ENCODE peak calls at places on chromosome 20, in nine cellular contexts. F, C, D, B, W, I, U, H and L are unnamed samples.

GRCh38 chr20:35104685-35105295 is 12.2 kb upstream of the TRPC4AP start:
- DNase-seq in F (no peak), H (no peak), W (no peak), U (no peak), C (no peak), D (no peak), B (no peak), I (no peak), L (no peak)

GRCh38 chr20:14838663-14839650 is 501.5 kb upstream of the FLRT3 start:
- DNase-seq in B (no peak), W (no peak), C (no peak), D (no peak), H (no peak), F (no peak), U (no peak), I (peak), L (no peak)

GRCh38 chr20:57539889-57540288 is 14.9 kb upstream of the CTCFL start:
- DNase-seq in D (no peak), H (no peak), C (peak), W (no peak), U (no peak), I (no peak), F (no peak), B (no peak), L (no peak)

GRCh38 chr20:63538204-63539091 is 1.3 kb upstream of the PTK6 start:
- DNase-seq in W (no peak), H (no peak), D (no peak), B (no peak), C (no peak), F (peak), I (peak), U (no peak), L (peak)

GRCh38 chr20:1663917-1664316 is 6.3 kb upstream of the SIRPG start:
- DNase-seq in B (no peak), I (no peak), H (no peak), D (no peak), W (no peak), U (no peak), F (no peak), C (peak), L (no peak)

GRCh38 chr20:50110141-50111047 is 2.6 kb downstream of the UBE2V1 start:
- DNase-seq in I (peak), F (no peak), U (no peak), B (no peak), D (peak), C (peak), H (no peak), W (peak), L (no peak)

GRCh38 chr20:59938696-59939051 is 1.4 kb downstream of the PPP1R3D start:
- DNase-seq in H (no peak), W (no peak), I (no peak), C (peak), D (peak), F (peak), B (no peak), U (no peak), L (no peak)

GRCh38 chr20:53672484-53673129 is 79.0 kb upstream of the ZNF217 start:
- DNase-seq in D (no peak), C (peak), U (no peak), B (no peak), I (no peak), F (no peak), W (no peak), H (no peak), L (no peak)

GRCh38 chr20:38355161-38356012 is 9.1 kb downstream of the LBP start:
- DNase-seq in U (no peak), I (no peak), C (no peak), H (peak), B (no peak), F (no peak), W (no peak), D (no peak), L (no peak)

GRCh38 chr20:46550441-46550840 is at the start of gene OCSTAMP:
- DNase-seq in D (no peak), F (no peak), B (no peak), W (no peak), C (no peak), I (no peak), H (no peak), U (no peak), L (no peak)

GRCh38 chr20:45406260-45407066 is 1.6 kb upstream of the DBNDD2 start:
- DNase-seq in B (peak), D (peak), H (peak), U (peak), W (no peak), F (peak), I (peak), C (no peak), L (peak)

GRCh38 chr20:45251884-45252571 is 2.3 kb downstream of the SLPI start:
- DNase-seq in D (no peak), C (no peak), W (no peak), F (no peak), U (no peak), B (no peak), I (no peak), H (no peak), L (no peak)

GRCh38 chr20:53176133-53176532 is 204.0 kb downstream of the TSHZ2 start:
- DNase-seq in W (no peak), U (no peak), B (no peak), H (peak), F (no peak), C (no peak), I (peak), D (no peak), L (no peak)